ENCODE peak calls at places on chromosome 9, in ten cellular contexts. L, X, G, I, T, W, H, Q, R and F are unnamed samples.

GRCh38 chr9:77544491-77545000 is 103.6 kb downstream of the GNA14 start:
- DNase-seq in T (no peak), Q (no peak), W (no peak), I (no peak), X (no peak), H (no peak), L (no peak), G (peak), R (no peak), F (no peak)

GRCh38 chr9:114611516-114612271 is 603 bp downstream of the TMEM268 start:
- DNase-seq in W (peak), H (peak), Q (peak), I (peak), X (peak), T (peak), L (peak), G (peak), R (peak), F (peak)

GRCh38 chr9:122346478-122347347 is 24.1 kb upstream of the PTGS1 start:
- DNase-seq in X (peak), H (no peak), Q (peak), L (peak), W (no peak), T (peak), G (peak), I (peak), R (peak), F (no peak)

GRCh38 chr9:72473474-72474241 is 47.8 kb upstream of the TMC1 start:
- DNase-seq in X (no peak), T (no peak), L (no peak), R (no peak), I (no peak), W (no peak), H (no peak), G (peak), Q (no peak), F (no peak)

GRCh38 chr9:120745278-120745677 is 31.0 kb upstream of the MEGF9 start:
- DNase-seq in T (no peak), I (no peak), H (no peak), R (no peak), G (no peak), W (no peak), L (no peak), X (no peak), Q (no peak), F (no peak)

GRCh38 chr9:4137234-4137633 is 162.6 kb downstream of the GLIS3 start:
- DNase-seq in T (no peak), R (no peak), L (no peak), Q (no peak), X (no peak), H (no peak), G (peak), W (no peak), I (no peak), F (no peak)

GRCh38 chr9:136693490-136694162 is 6.4 kb upstream of the AGPAT2 start:
- DNase-seq in Q (no peak), L (peak), G (peak), I (no peak), T (peak), X (peak), W (no peak), H (no peak), R (peak), F (no peak)

GRCh38 chr9:106893088-106893487 is 30.1 kb downstream of the ZNF462 start:
- DNase-seq in Q (no peak), H (no peak), R (no peak), X (no peak), W (no peak), T (no peak), I (no peak), G (peak), L (no peak), F (no peak)

GRCh38 chr9:122180633-122181032 is 20.9 kb downstream of the MORN5 start:
- DNase-seq in R (no peak), Q (no peak), I (no peak), W (no peak), T (no peak), L (no peak), G (peak), H (no peak), X (peak), F (no peak)

GRCh38 chr9:91500509-91501011 is 76.9 kb upstream of the NFIL3 start:
- DNase-seq in L (no peak), X (no peak), T (no peak), Q (no peak), I (no peak), W (no peak), H (no peak), R (no peak), G (peak), F (no peak)

GRCh38 chr9:37987467-37987981 is 81.5 kb downstream of the SHB start:
- DNase-seq in G (no peak), H (no peak), T (no peak), W (no peak), X (no peak), Q (no peak), L (no peak), R (no peak), I (no peak), F (no peak)

GRCh38 chr9:33414263-33414662 is 11.9 kb upstream of the AQP7 start:
- DNase-seq in T (no peak), H (peak), I (no peak), W (no peak), X (no peak), Q (no peak), G (no peak), L (no peak), R (peak), F (no peak)

GRCh38 chr9:71681708-71682268 is 86.5 kb downstream of the CEMIP2 start:
- DNase-seq in L (no peak), R (no peak), G (peak), I (no peak), Q (no peak), H (no peak), T (no peak), W (no peak), X (peak), F (no peak)

GRCh38 chr9:124869466-124869985 is 7.6 kb downstream of the ARPC5L start:
- DNase-seq in X (peak), Q (no peak), R (no peak), H (peak), L (no peak), I (no peak), T (peak), W (no peak), G (no peak), F (peak)

GRCh38 chr9:105355810-105356209 is 92.0 kb upstream of the FSD1L start:
- DNase-seq in T (no peak), R (no peak), I (no peak), W (no peak), X (no peak), Q (no peak), H (no peak), G (no peak), L (no peak), F (no peak)

GRCh38 chr9:74379718-74380117 is 117.4 kb upstream of the RORB start:
- DNase-seq in R (peak), I (no peak), Q (no peak), X (peak), L (no peak), T (no peak), H (no peak), W (no peak), G (no peak), F (no peak)

GRCh38 chr9:82790868-82791267 is 272.1 kb downstream of the RASEF start:
- DNase-seq in W (no peak), T (no peak), H (no peak), Q (no peak), G (no peak), R (no peak), L (no peak), X (no peak), I (no peak), F (no peak)

GRCh38 chr9:79257215-79257614 is 314.6 kb upstream of the TLE4 start:
- DNase-seq in I (peak), X (no peak), G (no peak), H (no peak), L (no peak), Q (peak), T (no peak), R (no peak), W (no peak), F (no peak)

GRCh38 chr9:74742792-74743389 is 144.8 kb downstream of the TRPM6 start:
- DNase-seq in I (peak), W (no peak), R (peak), H (no peak), T (peak), L (no peak), G (peak), Q (no peak), X (peak), F (no peak)

GRCh38 chr9:129885670-129886106 is 50.4 kb downstream of the USP20 start:
- DNase-seq in Q (peak), R (peak), T (peak), I (peak), H (peak), G (peak), X (peak), L (peak), W (peak), F (peak)

GRCh38 chr9:22855956-22856355 is 409.3 kb downstream of the DMRTA1 start:
- DNase-seq in H (no peak), I (no peak), W (no peak), L (no peak), X (no peak), R (no peak), T (no peak), G (no peak), Q (no peak), F (no peak)

GRCh38 chr9:137455361-137455991 is 3.7 kb downstream of the NSMF start:
- DNase-seq in L (no peak), R (no peak), Q (peak), H (no peak), I (no peak), X (no peak), W (no peak), T (no peak), G (no peak), F (no peak)

GRCh38 chr9:2768330-2768729 is 51.0 kb downstream of the KCNV2 start:
- DNase-seq in I (no peak), R (no peak), T (no peak), Q (no peak), X (no peak), G (no peak), H (no peak), L (no peak), W (no peak), F (no peak)

GRCh38 chr9:83355729-83356128 is 182.5 kb downstream of the FRMD3 start:
- DNase-seq in H (no peak), Q (peak), L (no peak), T (no peak), R (no peak), G (no peak), X (no peak), I (no peak), W (no peak), F (no peak)

GRCh38 chr9:126959326-126959725 is 44.7 kb downstream of the RALGPS1 start:
- DNase-seq in L (no peak), Q (no peak), H (no peak), G (no peak), X (no peak), T (no peak), R (no peak), I (no peak), W (no peak), F (no peak)

GRCh38 chr9:15485836-15486678 is 24.7 kb downstream of the PSIP1 start:
- DNase-seq in G (peak), Q (no peak), I (no peak), T (no peak), X (peak), W (no peak), R (peak), H (no peak), L (no peak), F (no peak)

GRCh38 chr9:125442471-125442870 is 180.8 kb downstream of the GAPVD1 start:
- DNase-seq in L (no peak), R (no peak), Q (no peak), H (no peak), X (no peak), T (no peak), I (no peak), W (no peak), G (no peak), F (no peak)

GRCh38 chr9:37760416-37761165 is 7.0 kb downstream of the TRMT10B start:
- DNase-seq in G (peak), Q (no peak), T (no peak), H (no peak), I (no peak), R (no peak), W (no peak), X (no peak), L (no peak), F (no peak)

GRCh38 chr9:109549386-109549785 is 51.3 kb upstream of the PTPN3 start:
- DNase-seq in X (no peak), R (no peak), L (no peak), G (no peak), T (no peak), Q (no peak), W (no peak), H (no peak), I (no peak), F (no peak)

GRCh38 chr9:127059648-127060365 is 62.6 kb downstream of the ANGPTL2 start:
- DNase-seq in Q (no peak), T (no peak), L (no peak), I (no peak), X (no peak), R (peak), W (no peak), G (no peak), H (no peak), F (no peak)

GRCh38 chr9:89254773-89255125 is 56.2 kb upstream of the CKS2 start:
- DNase-seq in T (no peak), L (no peak), G (no peak), X (no peak), W (no peak), R (peak), I (no peak), H (no peak), Q (no peak), F (no peak)